ENCODE peak calls at places on chromosomes 3 and 15, in five cellular contexts. B is omental fat pad, C is germinal center, V is GM04503, P is mucosa of descending colon. R is an unnamed sample.

GRCh38 chr3:116815831-116816588 is 106.4 kb downstream of the TUSC7 start:
- DNase-seq in B (no peak), C (no peak), V (no peak), P (peak; percentile 19), R (no peak)

GRCh38 chr3:12462159-12462962 is 21.9 kb upstream of the TSEN2 start:
- DNase-seq in B (no peak), C (no peak), V (no peak), P (peak; percentile 65), R (no peak)

GRCh38 chr3:108388136-108389132 is 92.1 kb downstream of the HHLA2 start:
- DNase-seq in B (no peak), C (no peak), V (no peak), P (no peak), R (no peak)

GRCh38 chr3:193317901-193318300 is 60.7 kb downstream of the ATP13A5 start:
- DNase-seq in B (no peak), C (no peak), V (no peak), P (no peak), R (no peak)

GRCh38 chr3:18188491-18188890 is 236.6 kb downstream of the SATB1 start:
- DNase-seq in B (no peak), C (no peak), V (no peak), P (no peak), R (no peak)

GRCh38 chr3:58535531-58536500 is 1.2 kb downstream of the ACOX2 start:
- DNase-seq in B (no peak), C (no peak), V (no peak), P (peak; percentile 89), R (no peak)

GRCh38 chr15:48332642-48333034 is 1.4 kb downstream of the DUT start:
- DNase-seq in B (no peak), C (no peak), V (no peak), P (no peak), R (peak; percentile 39)

GRCh38 chr3:58938057-58938456 is 111.8 kb downstream of the CFAP20DC start:
- DNase-seq in B (no peak), C (no peak), V (no peak), P (no peak), R (no peak)

GRCh38 chr3:146222204-146223046 is 28.5 kb downstream of the PLSCR4 start:
- DNase-seq in B (no peak), C (no peak), V (no peak), P (peak; percentile 71), R (no peak)

GRCh38 chr3:8548502-8549300 is 47.1 kb downstream of the LMCD1 start:
- DNase-seq in B (no peak), C (no peak), V (no peak), P (no peak), R (no peak)

GRCh38 chr3:93992211-93992610 is 12.3 kb downstream of the ARL13B start:
- DNase-seq in B (no peak), C (no peak), V (no peak), P (no peak), R (no peak)

GRCh38 chr3:152096280-152096679 is 172.4 kb upstream of the MBNL1 start:
- DNase-seq in B (no peak), C (no peak), V (no peak), P (no peak), R (no peak)

GRCh38 chr3:45864760-45865567 is 21.4 kb upstream of the CCR9 start:
- DNase-seq in B (no peak), C (no peak), V (no peak), P (no peak), R (no peak)

GRCh38 chr3:37661615-37662306 is 199.9 kb upstream of the CTDSPL start:
- DNase-seq in B (no peak), C (no peak), V (no peak), P (peak; percentile 19), R (no peak)

GRCh38 chr15:29143909-29144308 is 125.7 kb downstream of the NSMCE3 start:
- DNase-seq in B (no peak), C (no peak), V (peak; percentile 57), P (no peak), R (no peak)

GRCh38 chr3:187041362-187042061 is 97.8 kb downstream of the RPL39L start:
- DNase-seq in B (no peak), C (no peak), V (no peak), P (no peak), R (no peak)

GRCh38 chr3:143924522-143925381 is 46.9 kb upstream of the DIPK2A start:
- DNase-seq in B (no peak), C (peak; percentile 27), V (no peak), P (no peak), R (peak; percentile 5)

GRCh38 chr3:33645060-33645841 is 72.8 kb downstream of the CLASP2 start:
- DNase-seq in B (no peak), C (no peak), V (no peak), P (peak; percentile 8), R (no peak)

GRCh38 chr3:129366312-129366831 is 62.1 kb downstream of the EFCAB12 start:
- DNase-seq in B (no peak), C (no peak), V (no peak), P (no peak), R (no peak)

GRCh38 chr3:99895106-99895705 is 77.5 kb downstream of the CMSS1 start:
- DNase-seq in B (no peak), C (no peak), V (no peak), P (no peak), R (no peak)

GRCh38 chr15:58138106-58138505 is at the start of gene AQP9:
- DNase-seq in B (no peak), C (no peak), V (no peak), P (no peak), R (no peak)

R was measured in OCI-LY7.